ENCODE peak calls at places on chromosomes 7 and 10, in eight cellular contexts. N is transverse colon; D is K562; W is body of pancreas; U is CD8-positive, alpha-beta memory T cell; M is adrenal gland; E is PC-9; Z is A549. T is an unnamed sample.

GRCh38 chr7:92740713-92741126 is 95.7 kb downstream of the CDK6 start:
- DNase-seq in N (no peak), D (no peak), W (no peak), U (no peak), M (no peak), E (peak; percentile 75), Z (peak; percentile 74), T (no peak)

GRCh38 chr10:110576220-110576619 is 8.7 kb downstream of the SMC3 start:
- DNase-seq in N (no peak), D (no peak), W (no peak), U (no peak), M (no peak), E (no peak), Z (no peak), T (no peak)

GRCh38 chr10:14812271-14812670 is 25.6 kb downstream of the CDNF start:
- DNase-seq in N (no peak), D (no peak), W (no peak), U (no peak), M (no peak), E (no peak), Z (peak; percentile 63), T (peak; percentile 50)

GRCh38 chr10:28849821-28850220 is 172.5 kb downstream of the BAMBI start:
- DNase-seq in N (no peak), D (peak; percentile 77), W (no peak), U (no peak), M (no peak), E (no peak), Z (no peak), T (no peak)

GRCh38 chr10:7302393-7303054 is 108.3 kb downstream of the SFMBT2 start:
- DNase-seq in N (no peak), D (no peak), W (no peak), U (no peak), M (no peak), E (no peak), Z (peak; percentile 75), T (peak; percentile 21)

GRCh38 chr10:89332718-89333281 is 5.0 kb downstream of the IFIT3 start:
- DNase-seq in N (no peak), D (no peak), W (no peak), U (no peak), M (no peak), E (no peak), Z (no peak), T (no peak)

GRCh38 chr7:112286294-112287086 is 80.0 kb downstream of the ZNF277 start:
- DNase-seq in N (no peak), D (no peak), W (no peak), U (no peak), M (no peak), E (no peak), Z (no peak), T (peak; percentile 88)

GRCh38 chr7:107394831-107395230 is 75.0 kb upstream of the GPR22 start:
- DNase-seq in N (no peak), D (no peak), W (no peak), U (no peak), M (no peak), E (no peak), Z (no peak), T (no peak)

GRCh38 chr10:105506258-105506657 is 865.2 kb downstream of the SORCS3 start:
- DNase-seq in N (no peak), D (no peak), W (peak; percentile 48), U (no peak), M (no peak), E (no peak), Z (no peak), T (no peak)

GRCh38 chr7:7761974-7762769 is 43.8 kb upstream of the RPA3 start:
- DNase-seq in N (no peak), D (no peak), W (no peak), U (no peak), M (no peak), E (no peak), Z (peak; percentile 27), T (no peak)

GRCh38 chr10:74058658-74059057 is 60.7 kb downstream of the VCL start:
- DNase-seq in N (no peak), D (no peak), W (peak; percentile 32), U (no peak), M (no peak), E (no peak), Z (peak; percentile 61), T (peak; percentile 56)

GRCh38 chr7:26011039-26011696 is 140.8 kb upstream of the NFE2L3 start:
- DNase-seq in N (peak; percentile 12), D (no peak), W (no peak), U (no peak), M (no peak), E (no peak), Z (no peak), T (no peak)

GRCh38 chr7:84154991-84155781 is 39.4 kb downstream of the SEMA3A start:
- DNase-seq in N (no peak), D (no peak), W (no peak), U (no peak), M (no peak), E (no peak), Z (no peak), T (no peak)

GRCh38 chr10:34213193-34213804 is 601.8 kb downstream of the PARD3 start:
- DNase-seq in N (peak; percentile 26), D (no peak), W (no peak), U (no peak), M (no peak), E (no peak), Z (no peak), T (no peak)

GRCh38 chr10:77909021-77909754 is 17.4 kb downstream of the DLG5 start:
- DNase-seq in N (no peak), D (peak; percentile 60), W (no peak), U (no peak), M (no peak), E (no peak), Z (no peak), T (no peak)
- H3K4me1 ChIP-seq in N (peaks cover 17% of the 10 kb centered on the region), D (peaks cover 54% of the 10 kb centered on the region), W (peaks cover 30% of the 10 kb centered on the region), U (no peaks in the 10 kb centered on the region), M (peaks cover 51% of the 10 kb centered on the region), E (peaks cover 27% of the 10 kb centered on the region), Z (peaks cover 78% of the 10 kb centered on the region), T (no peaks in the 10 kb centered on the region)

GRCh38 chr7:4751398-4751947 is 23.9 kb upstream of the AP5Z1 start:
- DNase-seq in N (no peak), D (no peak), W (peak; percentile 68), U (no peak), M (no peak), E (no peak), Z (no peak), T (no peak)

GRCh38 chr7:4749798-4750197 is 25.6 kb upstream of the AP5Z1 start:
- DNase-seq in N (no peak), D (no peak), W (no peak), U (no peak), M (no peak), E (no peak), Z (no peak), T (no peak)

GRCh38 chr7:4748267-4748666 is 27.2 kb upstream of the AP5Z1 start:
- DNase-seq in N (no peak), D (no peak), W (no peak), U (no peak), M (no peak), E (no peak), Z (no peak), T (no peak)

GRCh38 chr7:4747746-4748145 is 27.7 kb upstream of the AP5Z1 start:
- DNase-seq in N (no peak), D (no peak), W (no peak), U (no peak), M (no peak), E (no peak), Z (no peak), T (no peak)

DNA sequence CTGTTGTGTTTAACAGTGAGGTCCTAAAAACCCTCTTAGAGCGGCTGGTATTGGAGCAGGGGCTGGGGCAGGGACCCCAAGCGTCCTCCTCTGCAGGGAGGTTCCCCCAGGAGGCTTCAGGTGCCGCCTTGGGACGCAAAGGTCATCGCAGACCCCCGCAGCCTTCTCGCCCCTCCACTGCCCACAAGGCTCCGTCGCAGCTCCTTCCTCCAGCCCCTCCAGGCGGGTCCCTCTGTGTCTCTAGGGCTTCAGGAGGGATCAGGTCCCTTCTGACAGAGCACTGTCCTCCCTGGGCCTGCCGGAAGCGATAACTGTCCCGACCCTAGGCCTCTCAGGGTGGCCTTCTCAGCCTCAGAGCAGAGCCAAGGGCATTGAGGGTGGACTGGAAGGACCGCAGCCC is 26.1 kb upstream of the AP5Z1 start:
- DNase-seq in N (no peak), D (no peak), W (no peak), U (no peak), M (no peak), E (no peak), Z (no peak), T (no peak)
- H3K27ac ChIP-seq in N (peak overlapping the region; percentile 96), D (no peak overlapping the region), W (no peak overlapping the region), U (no peak overlapping the region), M (no peak overlapping the region), E (no peak overlapping the region), Z (no peak overlapping the region), T (no peak overlapping the region)

DNA sequence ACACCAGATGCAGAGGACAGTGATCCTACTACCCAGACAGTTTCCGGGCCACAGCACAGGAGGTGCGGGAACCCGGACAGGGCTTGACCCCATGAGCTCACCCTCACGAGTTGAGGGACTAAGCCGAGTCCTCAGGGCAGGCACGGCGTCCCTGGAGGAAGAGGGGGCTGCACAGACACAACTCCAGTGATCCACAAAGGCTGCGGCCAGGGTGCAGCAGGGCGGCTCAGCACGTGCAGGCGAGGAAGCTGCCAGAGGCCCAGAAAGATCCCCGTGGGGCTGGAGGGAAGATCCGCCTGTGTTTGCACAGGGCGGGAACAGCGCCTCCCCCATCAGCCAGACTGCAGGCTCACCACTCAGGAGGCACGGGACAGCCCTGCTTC is 45.9 kb upstream of the TMEM72 start:
- DNase-seq in N (no peak), D (no peak), W (no peak), U (no peak), M (peak; percentile 15), E (no peak), Z (no peak), T (no peak)
- H3K4me3 ChIP-seq in N (peak overlapping the region; percentile 59), D (no peak overlapping the region), W (no peak overlapping the region), U (peak overlapping the region; percentile 66), M (peak overlapping the region; percentile 50), E (no peak overlapping the region), Z (peak overlapping the region; percentile 54), T (no peak overlapping the region)

GRCh38 chr10:104258209-104258608 is 3.5 kb downstream of the GSTO1 start:
- DNase-seq in N (no peak), D (no peak), W (no peak), U (no peak), M (no peak), E (no peak), Z (no peak), T (no peak)

GRCh38 chr10:104262055-104262454 is 6.9 kb upstream of the GSTO2 start:
- DNase-seq in N (no peak), D (no peak), W (no peak), U (no peak), M (no peak), E (no peak), Z (no peak), T (no peak)

GRCh38 chr10:104259456-104259855 is 4.8 kb downstream of the GSTO1 start:
- DNase-seq in N (no peak), D (no peak), W (no peak), U (no peak), M (no peak), E (no peak), Z (no peak), T (no peak)

GRCh38 chr10:104259999-104260774 is 5.5 kb downstream of the GSTO1 start:
- DNase-seq in N (no peak), D (no peak), W (no peak), U (no peak), M (no peak), E (no peak), Z (no peak), T (no peak)

DNA sequence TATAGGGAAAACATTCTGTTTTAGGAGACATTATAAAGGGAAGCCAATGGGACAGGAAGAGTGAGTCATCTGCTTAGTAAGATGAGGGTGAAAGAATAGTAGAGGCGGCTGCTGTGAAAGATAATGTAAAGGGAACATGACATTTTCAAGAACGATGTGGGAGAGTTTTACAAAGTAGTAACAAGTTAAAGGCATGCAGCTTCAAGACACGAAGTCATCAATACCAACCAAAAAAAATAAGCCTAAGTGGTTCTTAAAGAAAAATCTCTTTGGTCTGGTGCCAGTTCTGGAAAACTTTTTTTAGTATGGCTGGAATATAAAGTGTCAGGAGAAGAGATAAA is 6.1 kb downstream of the GSTO1 start:
- DNase-seq in N (no peak), D (no peak), W (no peak), U (no peak), M (no peak), E (no peak), Z (no peak), T (no peak)
- H3K4me1 ChIP-seq in N (peaks cover 6% of the 10 kb centered on the region), D (peaks cover 7% of the 10 kb centered on the region), W (peaks cover 51% of the 10 kb centered on the region), U (peaks cover 70% of the 10 kb centered on the region), M (peaks cover 39% of the 10 kb centered on the region), E (peaks cover 28% of the 10 kb centered on the region), Z (peaks cover 37% of the 10 kb centered on the region), T (no peaks in the 10 kb centered on the region)

T was measured in SJCRH30.